ENCODE peak calls at places on chromosomes 11 and 22, in seven cellular contexts. C, H, Z, B, A, I and V are unnamed samples.

GRCh38 chr11:124745835-124746620 is 6.0 kb downstream of the VSIG2 start:
- DNase-seq in C (peak), H (no peak), Z (peak), B (no peak), A (peak), I (no peak), V (no peak)

GRCh38 chr11:129346916-129347315 is 28.7 kb upstream of the BARX2 start:
- DNase-seq in C (no peak), H (no peak), Z (no peak), B (no peak), A (no peak), I (no peak), V (no peak)

GRCh38 chr11:2662024-2662312 is 37.8 kb downstream of the KCNQ1OT1 start:
- DNase-seq in C (no peak), H (no peak), Z (no peak), B (no peak), A (no peak), I (no peak), V (no peak)

GRCh38 chr11:78270993-78271392 is 82.3 kb downstream of the USP35 start:
- DNase-seq in C (no peak), H (no peak), Z (no peak), B (no peak), A (no peak), I (no peak), V (peak)

GRCh38 chr11:65003282-65003681 is 6.5 kb upstream of the BATF2 start:
- DNase-seq in C (no peak), H (no peak), Z (peak), B (no peak), A (no peak), I (no peak), V (no peak)

GRCh38 chr11:125170406-125171031 is 6.0 kb downstream of the PKNOX2 start:
- DNase-seq in C (peak), H (no peak), Z (peak), B (peak), A (no peak), I (no peak), V (no peak)

GRCh38 chr22:44363980-44364749 is 51.4 kb upstream of the SHISAL1 start:
- DNase-seq in C (no peak), H (no peak), Z (no peak), B (no peak), A (no peak), I (peak), V (no peak)

GRCh38 chr22:31138126-31138525 is 2.2 kb downstream of the PLA2G3 start:
- DNase-seq in C (no peak), H (no peak), Z (no peak), B (no peak), A (no peak), I (no peak), V (no peak)

GRCh38 chr11:94793822-94794221 is 25.7 kb downstream of the AMOTL1 start:
- DNase-seq in C (no peak), H (no peak), Z (no peak), B (no peak), A (no peak), I (no peak), V (no peak)

GRCh38 chr11:59800390-59801037 is 10.1 kb downstream of the MRPL16 start:
- DNase-seq in C (no peak), H (no peak), Z (no peak), B (no peak), A (peak), I (no peak), V (no peak)

GRCh38 chr11:65833297-65834030 is at the start of gene SNX32:
- DNase-seq in C (peak), H (peak), Z (peak), B (peak), A (peak), I (peak), V (peak)

GRCh38 chr11:42770444-42771065 is 541.2 kb upstream of the API5 start:
- DNase-seq in C (peak), H (peak), Z (peak), B (peak), A (peak), I (no peak), V (no peak)

GRCh38 chr22:20296598-20296997 is 23.3 kb downstream of the DGCR6L start:
- DNase-seq in C (no peak), H (no peak), Z (no peak), B (no peak), A (no peak), I (no peak), V (no peak)

GRCh38 chr11:3992964-3993363 is 101.6 kb upstream of the RRM1 start:
- DNase-seq in C (no peak), H (no peak), Z (no peak), B (no peak), A (no peak), I (no peak), V (no peak)

GRCh38 chr22:48456449-48456848 is 1371.2 kb downstream of the BRD1 start:
- DNase-seq in C (no peak), H (no peak), Z (no peak), B (no peak), A (no peak), I (no peak), V (no peak)

GRCh38 chr11:2257023-2257700 is 13.2 kb downstream of the ASCL2 start:
- DNase-seq in C (no peak), H (no peak), Z (no peak), B (no peak), A (no peak), I (no peak), V (peak)

GRCh38 chr11:33802414-33802950 is 28.2 kb upstream of the FBXO3 start:
- DNase-seq in C (peak), H (no peak), Z (peak), B (peak), A (peak), I (no peak), V (peak)

GRCh38 chr11:40168461-40168860 is 1291.0 kb downstream of the LRRC4C start:
- DNase-seq in C (no peak), H (no peak), Z (peak), B (no peak), A (no peak), I (no peak), V (no peak)

GRCh38 chr11:126172596-126173038 is 38.8 kb downstream of the RPUSD4 start:
- DNase-seq in C (no peak), H (peak), Z (no peak), B (no peak), A (no peak), I (no peak), V (no peak)

GRCh38 chr11:93155738-93156137 is 42.1 kb downstream of the SLC36A4 start:
- DNase-seq in C (no peak), H (no peak), Z (no peak), B (no peak), A (no peak), I (no peak), V (no peak)

GRCh38 chr11:2293396-2294339 is 8.1 kb downstream of the C11orf21 start:
- DNase-seq in C (peak), H (peak), Z (peak), B (peak), A (peak), I (no peak), V (peak)

GRCh38 chr11:47551086-47551485 is 1.8 kb downstream of the CELF1 start:
- DNase-seq in C (peak), H (no peak), Z (peak), B (no peak), A (no peak), I (no peak), V (no peak)

GRCh38 chr11:78351979-78352731 is 65.5 kb downstream of the GAB2 start:
- DNase-seq in C (no peak), H (no peak), Z (no peak), B (no peak), A (no peak), I (no peak), V (no peak)

GRCh38 chr22:25364736-25365241 is 145.3 kb downstream of the CRYBB2 start:
- DNase-seq in C (no peak), H (peak), Z (no peak), B (no peak), A (peak), I (no peak), V (no peak)

GRCh38 chr11:43697679-43698078 is 17.1 kb downstream of the HSD17B12 start:
- DNase-seq in C (no peak), H (no peak), Z (no peak), B (no peak), A (no peak), I (no peak), V (no peak)

GRCh38 chr11:62689421-62690183 is at the start of gene LRRN4CL:
- DNase-seq in C (no peak), H (no peak), Z (no peak), B (no peak), A (peak), I (no peak), V (peak)

GRCh38 chr22:50236731-50237409 is 8.0 kb downstream of the TUBGCP6 start:
- DNase-seq in C (peak), H (no peak), Z (peak), B (no peak), A (no peak), I (no peak), V (no peak)

GRCh38 chr11:45313211-45313865 is 27.2 kb upstream of the SYT13 start:
- DNase-seq in C (no peak), H (no peak), Z (no peak), B (no peak), A (no peak), I (no peak), V (no peak)

GRCh38 chr11:132278801-132279574 is 908.6 kb downstream of the NTM start:
- DNase-seq in C (peak), H (no peak), Z (peak), B (no peak), A (no peak), I (no peak), V (no peak)
- TF ChIP-seq CTCF in C (peak), H (peak), Z (peak), B (peak), A (no peak), I (no peak), V (peak)

GRCh38 chr22:29226246-29226981 is 20.7 kb downstream of the EMID1 start:
- DNase-seq in C (no peak), H (no peak), Z (no peak), B (no peak), A (no peak), I (no peak), V (no peak)

GRCh38 chr22:29224121-29224858 is 18.6 kb downstream of the EMID1 start:
- DNase-seq in C (peak), H (no peak), Z (no peak), B (no peak), A (peak), I (no peak), V (no peak)

GRCh38 chr22:29225422-29226090 is 19.9 kb downstream of the EMID1 start:
- DNase-seq in C (no peak), H (no peak), Z (no peak), B (no peak), A (peak), I (no peak), V (peak)

GRCh38 chr22:29219881-29220670 is 14.4 kb downstream of the EMID1 start:
- DNase-seq in C (peak), H (no peak), Z (no peak), B (no peak), A (no peak), I (no peak), V (no peak)

GRCh38 chr22:29224859-29225410 is 19.2 kb downstream of the EMID1 start:
- DNase-seq in C (no peak), H (no peak), Z (no peak), B (no peak), A (no peak), I (no peak), V (no peak)
- H3K27ac ChIP-seq in C (no peak), H (no peak), Z (no peak), B (no peak), A (peak), I (no peak), V (no peak)

GRCh38 chr22:43226368-43226979 is 39.5 kb upstream of the TTLL12 start:
- DNase-seq in C (peak), H (no peak), Z (peak), B (no peak), A (no peak), I (no peak), V (no peak)
- TF ChIP-seq CTCF in C (no peak), H (no peak), Z (peak), B (no peak), A (no peak), I (no peak), V (no peak)

GRCh38 chr11:8967159-8967558 is 2.9 kb upstream of the TMEM9B start:
- DNase-seq in C (no peak), H (no peak), Z (no peak), B (no peak), A (no peak), I (no peak), V (no peak)

GRCh38 chr11:8964324-8965320 is at the start of gene TMEM9B:
- DNase-seq in C (peak), H (peak), Z (peak), B (peak), A (peak), I (peak), V (peak)

GRCh38 chr11:8962827-8963226 is 1.4 kb downstream of the TMEM9B start:
- DNase-seq in C (no peak), H (no peak), Z (no peak), B (no peak), A (no peak), I (no peak), V (no peak)

GRCh38 chr11:8959546-8960166 is 4.6 kb downstream of the TMEM9B start:
- DNase-seq in C (peak), H (no peak), Z (peak), B (peak), A (peak), I (no peak), V (no peak)

GRCh38 chr11:8963569-8964323 is 496 bp downstream of the TMEM9B start:
- DNase-seq in C (peak), H (peak), Z (peak), B (peak), A (peak), I (peak), V (no peak)
- H3K27ac ChIP-seq in C (peak), H (peak), Z (peak), B (peak), A (peak), I (peak), V (peak)

DNA sequence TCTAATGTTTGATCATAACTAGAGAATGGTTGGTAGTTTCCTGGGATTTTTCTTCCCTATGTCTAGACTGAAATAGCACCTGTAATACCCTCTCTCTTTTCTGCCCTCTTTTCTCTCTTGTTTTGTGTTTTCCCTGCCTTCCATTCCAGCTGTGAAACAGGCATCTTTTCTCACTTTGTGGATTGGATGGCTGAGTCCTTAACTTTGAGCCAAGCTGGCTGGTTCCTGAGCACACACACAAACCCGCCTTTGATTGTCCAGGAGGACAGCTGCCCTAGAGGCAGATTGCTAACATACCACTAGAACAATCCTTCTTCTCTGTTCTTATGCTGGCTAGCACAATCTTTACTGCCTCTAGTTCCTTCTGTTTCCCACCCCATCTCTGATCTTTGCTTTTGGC is 17.7 kb downstream of the CTNND1 start:
- DNase-seq in C (peak), H (no peak), Z (peak), B (peak), A (no peak), I (no peak), V (peak)
- TF ChIP-seq CTCF in C (no peak), H (peak), Z (no peak), B (peak), A (no peak), I (no peak), V (no peak)

DNA sequence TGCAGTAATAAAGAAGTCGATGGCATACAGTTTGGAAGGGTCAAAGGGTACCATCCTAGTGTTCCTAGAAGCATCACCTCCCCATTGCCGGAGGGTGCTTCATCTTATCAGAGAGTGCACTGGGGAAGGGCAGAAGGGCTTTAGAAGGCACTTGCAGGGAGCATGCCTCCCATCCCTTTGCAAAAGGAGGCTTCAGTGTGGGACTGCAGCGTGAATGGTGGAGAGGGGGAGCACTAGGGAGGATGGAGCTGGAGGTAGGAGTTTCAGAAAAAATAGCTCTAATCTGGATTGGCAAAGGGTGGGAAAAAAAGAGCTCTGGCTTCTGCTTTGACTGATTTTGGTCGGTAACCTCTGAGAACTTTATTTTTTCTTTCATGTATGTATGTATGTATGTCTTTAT is 5.0 kb downstream of the NTM start:
- DNase-seq in C (no peak), H (no peak), Z (no peak), B (no peak), A (no peak), I (no peak), V (no peak)
- H3K27ac ChIP-seq in C (no peak), H (no peak), Z (no peak), B (no peak), A (no peak), I (no peak), V (peak)

DNA sequence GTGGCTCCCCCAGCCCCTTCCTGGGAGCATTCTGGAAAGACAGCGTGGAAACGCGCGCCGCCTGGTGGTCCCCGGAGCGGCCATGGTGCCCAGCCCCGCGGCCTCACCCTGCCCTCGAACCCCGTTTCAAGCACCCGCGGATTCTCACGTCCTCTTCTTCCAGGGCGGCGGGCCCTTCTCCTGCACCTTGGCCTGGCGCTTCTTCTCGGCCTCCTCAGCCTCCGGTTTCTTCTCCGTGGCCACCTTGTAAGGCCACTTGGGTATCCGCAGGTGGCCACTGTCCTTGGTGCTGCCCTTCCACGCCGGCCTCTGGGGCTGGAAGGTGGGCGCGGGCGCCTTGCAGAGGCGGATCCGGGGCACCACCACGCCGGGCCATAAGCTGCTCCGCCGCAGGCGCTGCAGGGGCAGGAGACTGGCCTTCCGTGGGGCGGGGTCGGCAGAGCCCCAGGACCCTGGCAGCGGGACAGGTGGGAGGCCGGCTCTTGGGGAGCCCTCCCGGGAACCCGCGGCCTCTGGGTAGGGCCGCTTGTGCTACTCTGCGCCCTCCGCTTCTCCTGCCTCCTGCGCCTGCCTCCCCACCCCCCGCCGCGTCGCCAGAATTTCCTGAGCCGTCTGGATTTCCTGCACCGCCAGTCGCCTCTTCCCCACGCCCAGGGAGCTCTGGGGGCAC is 83.4 kb downstream of the TRIM51G start:
- DNase-seq in C (no peak), H (peak), Z (no peak), B (no peak), A (no peak), I (no peak), V (peak)
- TF ChIP-seq CTCF in C (no peak), H (no peak), Z (no peak), B (no peak), A (no peak), I (no peak), V (no peak)

GRCh38 chr22:21714059-21714770 is 21.4 kb downstream of the YPEL1 start:
- DNase-seq in C (no peak), H (no peak), Z (no peak), B (peak), A (no peak), I (no peak), V (no peak)
- H3K27ac ChIP-seq in C (no peak), H (no peak), Z (no peak), B (peak), A (no peak), I (no peak), V (peak)

GRCh38 chr22:37633693-37634504 is 5.6 kb upstream of the SH3BP1 start:
- DNase-seq in C (peak), H (peak), Z (peak), B (peak), A (peak), I (no peak), V (peak)
- TF ChIP-seq CTCF in C (peak), H (no peak), Z (peak), B (peak), A (no peak), I (peak), V (peak)